ENCODE peak calls at places on chromosomes 6 and 20, in five cellular contexts. L is HCT116, P is colonic mucosa, A is cardiac muscle cell, X is Panc1. B is an unnamed sample. For H3K4me1, the result is how much of the 10 kb centered on the place peaks cover.

GRCh38 chr20:60092729-60093128 is 134.5 kb downstream of the CDH26 start:
- DNase-seq in L (no peak), P (no peak), A (no peak), X (no peak), B (no peak)

GRCh38 chr20:2051920-2052319 is 49.7 kb upstream of the STK35 start:
- DNase-seq in L (no peak), P (no peak), A (no peak), X (no peak), B (peak)

GRCh38 chr6:148316308-148316707 is 26.3 kb upstream of the SASH1 start:
- DNase-seq in L (no peak), P (no peak), A (no peak), X (no peak), B (no peak)

GRCh38 chr6:89536230-89536629 is 102.3 kb downstream of the LYRM2 start:
- DNase-seq in L (no peak), P (no peak), A (no peak), X (no peak), B (no peak)

GRCh38 chr20:19260412-19261090 is 48.1 kb downstream of the SLC24A3 start:
- DNase-seq in L (no peak), P (no peak), A (no peak), X (no peak), B (no peak)

GRCh38 chr20:18273738-18274137 is 14.6 kb upstream of the ZNF133 start:
- DNase-seq in L (no peak), P (no peak), A (no peak), X (no peak), B (no peak)

GRCh38 chr20:29298759-29299613 is 1958.5 kb upstream of the DEFB115 start:
- DNase-seq in L (no peak), P (no peak), A (no peak), X (no peak), B (no peak)

GRCh38 chr6:3165631-3166534 is 8.5 kb upstream of the TUBB2A start:
- DNase-seq in L (no peak), P (no peak), A (no peak), X (no peak), B (no peak)

GRCh38 chr20:16011061-16011460 is 562.2 kb downstream of the KIF16B start:
- DNase-seq in L (no peak), P (no peak), A (no peak), X (no peak), B (no peak)

GRCh38 chr6:119454694-119455093 is 105.1 kb upstream of the MAN1A1 start:
- DNase-seq in L (no peak), P (no peak), A (no peak), X (no peak), B (no peak)

GRCh38 chr6:20540683-20541082 is 6.4 kb downstream of the CDKAL1 start:
- DNase-seq in L (no peak), P (no peak), A (no peak), X (no peak), B (peak)

GRCh38 chr6:168852336-168852884 is 401.2 kb downstream of the THBS2 start:
- DNase-seq in L (no peak), P (no peak), A (no peak), X (no peak), B (no peak)

GRCh38 chr20:57102160-57102559 is 164.3 kb downstream of the BMP7 start:
- DNase-seq in L (no peak), P (no peak), A (no peak), X (no peak), B (no peak)

GRCh38 chr6:53014034-53014433 is 18.9 kb upstream of the GSTA4 start:
- DNase-seq in L (no peak), P (no peak), A (no peak), X (no peak), B (no peak)

GRCh38 chr6:14639983-14640599 is 522.5 kb downstream of the CD83 start:
- DNase-seq in L (no peak), P (no peak), A (no peak), X (no peak), B (no peak)

GRCh38 chr6:36120539-36120938 is 9.8 kb upstream of the MAPK13 start:
- DNase-seq in L (no peak), P (peak), A (no peak), X (no peak), B (no peak)

GRCh38 chr20:47765715-47766594 is 19.3 kb downstream of the SULF2 start:
- DNase-seq in L (no peak), P (no peak), A (no peak), X (no peak), B (no peak)

GRCh38 chr6:150667977-150668716 is 68.5 kb downstream of the PLEKHG1 start:
- DNase-seq in L (peak), P (peak), A (peak), X (no peak), B (peak)

GRCh38 chr20:61330441-61330840 is 78.4 kb downstream of the CDH4 start:
- DNase-seq in L (no peak), P (no peak), A (no peak), X (no peak), B (no peak)
- H3K4me1 ChIP-seq in L (under half), P (under half), A (under half), X (under half), B (under half)

GRCh38 chr20:32152421-32153155 is 43.1 kb downstream of the TM9SF4 start:
- DNase-seq in L (no peak), P (peak), A (no peak), X (no peak), B (no peak)

GRCh38 chr20:32157611-32158010 is 48.1 kb downstream of the TM9SF4 start:
- DNase-seq in L (no peak), P (no peak), A (no peak), X (no peak), B (no peak)

GRCh38 chr20:32153771-32154170 is 44.3 kb downstream of the TM9SF4 start:
- DNase-seq in L (no peak), P (no peak), A (no peak), X (no peak), B (no peak)

GRCh38 chr20:32153156-32153665 is 43.7 kb downstream of the TM9SF4 start:
- DNase-seq in L (no peak), P (no peak), A (no peak), X (no peak), B (no peak)

DNA sequence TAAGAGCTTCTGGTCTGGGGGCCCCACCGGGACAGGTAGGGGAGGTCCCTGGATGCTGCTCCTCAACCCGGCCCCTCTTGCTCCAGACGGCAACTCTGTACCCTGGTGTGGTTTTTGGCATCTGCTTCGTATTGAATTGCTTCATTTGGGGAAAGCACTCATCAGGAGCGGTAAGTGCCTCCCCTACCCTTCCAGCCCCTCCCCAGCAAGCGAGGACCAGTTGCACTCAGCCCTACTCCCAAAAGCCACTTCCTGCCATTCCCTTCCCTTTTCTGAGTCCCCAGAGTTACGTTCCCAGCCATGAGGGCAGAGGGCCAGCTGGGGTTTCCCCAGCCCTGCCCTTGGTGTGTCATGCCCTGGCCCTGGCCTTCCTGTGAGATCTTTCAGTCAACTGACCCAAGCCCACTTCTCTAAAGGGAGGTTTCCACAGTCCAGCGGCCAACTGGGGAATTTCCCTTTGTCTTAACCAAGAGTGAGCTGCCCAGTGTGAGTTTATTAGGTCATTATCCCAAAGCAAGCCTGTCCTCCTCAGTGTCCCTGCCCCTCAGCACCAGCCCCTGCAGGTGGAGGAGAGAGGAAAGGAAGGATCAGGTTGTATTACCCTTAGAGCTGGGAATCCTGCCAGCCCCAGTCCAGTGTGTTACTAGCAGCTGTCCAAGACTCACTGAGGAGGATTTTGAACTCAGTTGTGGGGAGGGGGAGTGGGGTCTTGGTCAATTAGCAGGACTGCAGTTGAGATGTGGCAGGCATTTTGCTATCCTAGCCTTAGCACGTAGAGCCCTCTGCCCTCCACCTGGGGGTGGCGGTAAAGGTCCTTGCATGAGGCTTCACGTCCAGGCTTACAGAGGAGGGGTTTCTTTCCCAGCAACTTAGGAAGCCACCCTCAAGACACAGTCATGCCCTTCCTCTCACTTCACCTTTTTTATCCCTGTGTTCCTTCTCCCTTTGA is 45.8 kb downstream of the TM9SF4 start:
- DNase-seq in L (no peak), P (peak), A (peak), X (peak), B (peak)
- TF ChIP-seq CTCF in L (no peak), P (no peak), A (peak), X (no peak), B (peak)

GRCh38 chr20:6699931-6700562 is 67.4 kb upstream of the BMP2 start:
- DNase-seq in L (no peak), P (no peak), A (no peak), X (no peak), B (no peak)
- H3K4me1 ChIP-seq in L (under half), P (under half), A (under half), X (under half), B (under half)

DNA sequence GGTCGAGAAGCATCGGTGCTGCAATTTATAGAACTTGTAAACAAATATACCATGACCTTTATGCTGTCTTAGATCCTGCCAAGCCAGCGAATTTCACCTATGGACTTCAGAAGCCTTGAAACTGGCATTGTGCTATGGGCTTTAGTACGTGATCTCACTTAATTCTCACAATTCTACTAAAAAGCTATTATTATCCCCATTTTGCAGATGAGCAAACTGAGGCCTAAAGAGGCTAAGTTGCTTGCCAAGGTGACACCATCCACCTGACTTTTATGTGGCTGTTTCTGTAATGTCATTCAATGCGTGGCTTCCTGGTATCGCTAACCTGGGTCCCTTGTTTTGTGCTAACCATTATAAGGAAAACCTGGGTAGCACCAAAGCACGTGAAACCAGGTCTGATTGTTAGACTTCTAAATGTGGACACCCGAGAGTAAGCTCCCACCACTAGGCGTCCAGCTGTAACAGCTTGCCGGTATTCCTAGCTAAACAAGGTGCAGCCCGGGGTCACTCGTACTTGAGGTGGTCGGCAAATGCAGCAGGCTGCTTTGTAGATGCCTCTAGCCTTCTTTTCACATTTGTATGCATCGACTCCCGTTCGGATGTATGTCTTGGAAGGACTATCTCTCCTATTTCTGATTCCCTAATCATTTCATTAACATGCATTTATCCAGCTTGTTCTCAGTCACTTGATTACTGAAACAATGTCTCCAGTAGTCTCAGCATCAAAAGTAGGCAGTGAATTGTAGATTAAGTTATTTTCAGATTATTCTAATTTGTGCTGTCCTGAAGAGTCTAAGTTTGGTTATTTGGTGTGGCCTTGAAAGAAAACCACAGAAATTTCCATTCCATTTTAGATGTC is 1.1 kb downstream of the SYNJ2 start:
- DNase-seq in L (no peak), P (peak), A (peak), X (no peak), B (peak)
- TF ChIP-seq CTCF in L (no peak), P (peak), A (peak), X (peak), B (peak)

GRCh38 chr6:28291573-28291972 is 10.2 kb downstream of the PGBD1 start:
- DNase-seq in L (no peak), P (no peak), A (no peak), X (no peak), B (no peak)
- H3K4me1 ChIP-seq in L (under half), P (under half), A (under half), X (under half), B (under half)